ENCODE peak calls at places on chromosomes 1 and 21, in nine cellular contexts. One of them, this sample, is unnamed.

GRCh38 chr1:183590225-183591191 is at the start of gene NCF2:
- DNase-seq in hepatocyte: no peak
- DNase-seq in GM12878: peak; percentile 96
- DNase-seq in fibroblast of lung: no peak
- DNase-seq in osteoblast: no peak
- DNase-seq in IMR-90: peak; percentile 57
- DNase-seq in GM23338: no peak
- DNase-seq in HepG2: no peak
- DNase-seq in mesenchymal stem cell: no peak
- DNase-seq in this sample: peak; percentile 42

GRCh38 chr1:6435547-6435946 is 11.0 kb downstream of the ESPN start:
- DNase-seq in hepatocyte: no peak
- DNase-seq in GM12878: no peak
- DNase-seq in fibroblast of lung: no peak
- DNase-seq in osteoblast: no peak
- DNase-seq in IMR-90: no peak
- DNase-seq in GM23338: no peak
- DNase-seq in HepG2: no peak
- DNase-seq in mesenchymal stem cell: no peak
- DNase-seq in this sample: no peak

GRCh38 chr1:156076609-156077429 is 5.4 kb downstream of the MEX3A start:
- DNase-seq in hepatocyte: no peak
- DNase-seq in GM12878: no peak
- DNase-seq in fibroblast of lung: peak; percentile 28
- DNase-seq in osteoblast: peak; percentile 72
- DNase-seq in IMR-90: no peak
- DNase-seq in GM23338: peak; percentile 79
- DNase-seq in HepG2: no peak
- DNase-seq in mesenchymal stem cell: no peak
- DNase-seq in this sample: no peak

GRCh38 chr1:27045973-27046558 is 33.4 kb upstream of the TENT5B start:
- DNase-seq in hepatocyte: peak; percentile 76
- DNase-seq in GM12878: no peak
- DNase-seq in fibroblast of lung: peak; percentile 54
- DNase-seq in osteoblast: peak; percentile 92
- DNase-seq in IMR-90: peak; percentile 71
- DNase-seq in GM23338: peak; percentile 91
- DNase-seq in HepG2: peak; percentile 38
- DNase-seq in mesenchymal stem cell: peak; percentile 73
- DNase-seq in this sample: peak; percentile 80

GRCh38 chr1:185734929-185735666 is 907 bp downstream of the HMCN1 start:
- DNase-seq in hepatocyte: peak; percentile 3
- DNase-seq in GM12878: no peak
- DNase-seq in fibroblast of lung: peak; percentile 19
- DNase-seq in osteoblast: peak; percentile 10
- DNase-seq in IMR-90: peak; percentile 22
- DNase-seq in GM23338: no peak
- DNase-seq in HepG2: no peak
- DNase-seq in mesenchymal stem cell: peak; percentile 25
- DNase-seq in this sample: peak; percentile 46

GRCh38 chr1:38064232-38064903 is 17.8 kb upstream of the POU3F1 start:
- DNase-seq in hepatocyte: no peak
- DNase-seq in GM12878: no peak
- DNase-seq in fibroblast of lung: peak; percentile 32
- DNase-seq in osteoblast: peak; percentile 97
- DNase-seq in IMR-90: peak; percentile 88
- DNase-seq in GM23338: peak; percentile 37
- DNase-seq in HepG2: no peak
- DNase-seq in mesenchymal stem cell: peak; percentile 32
- DNase-seq in this sample: peak; percentile 85

GRCh38 chr21:21002137-21002536 is 3.9 kb downstream of the NCAM2 start:
- DNase-seq in hepatocyte: no peak
- DNase-seq in GM12878: no peak
- DNase-seq in fibroblast of lung: no peak
- DNase-seq in osteoblast: no peak
- DNase-seq in IMR-90: no peak
- DNase-seq in GM23338: no peak
- DNase-seq in HepG2: no peak
- DNase-seq in mesenchymal stem cell: no peak
- DNase-seq in this sample: no peak

GRCh38 chr1:23601104-23601967 is 42.0 kb upstream of the ID3 start:
- DNase-seq in hepatocyte: no peak
- DNase-seq in GM12878: no peak
- DNase-seq in fibroblast of lung: no peak
- DNase-seq in osteoblast: no peak
- DNase-seq in IMR-90: no peak
- DNase-seq in GM23338: no peak
- DNase-seq in HepG2: no peak
- DNase-seq in mesenchymal stem cell: no peak
- DNase-seq in this sample: no peak

GRCh38 chr1:119549719-119550141 is 42.7 kb downstream of the HSD3B1 start:
- DNase-seq in hepatocyte: peak; percentile 91
- DNase-seq in GM12878: no peak
- DNase-seq in fibroblast of lung: peak; percentile 71
- DNase-seq in osteoblast: no peak
- DNase-seq in IMR-90: peak; percentile 67
- DNase-seq in GM23338: peak; percentile 95
- DNase-seq in HepG2: peak; percentile 53
- DNase-seq in mesenchymal stem cell: peak; percentile 67
- DNase-seq in this sample: peak; percentile 77

GRCh38 chr1:16920951-16921350 is 780 bp upstream of the CROCC start:
- DNase-seq in hepatocyte: no peak
- DNase-seq in GM12878: no peak
- DNase-seq in fibroblast of lung: no peak
- DNase-seq in osteoblast: peak; percentile 68
- DNase-seq in IMR-90: no peak
- DNase-seq in GM23338: no peak
- DNase-seq in HepG2: no peak
- DNase-seq in mesenchymal stem cell: no peak
- DNase-seq in this sample: no peak

GRCh38 chr1:18705811-18706210 is 75.2 kb downstream of the PAX7 start:
- DNase-seq in hepatocyte: no peak
- DNase-seq in GM12878: no peak
- DNase-seq in fibroblast of lung: no peak
- DNase-seq in osteoblast: no peak
- DNase-seq in IMR-90: no peak
- DNase-seq in GM23338: no peak
- DNase-seq in HepG2: no peak
- DNase-seq in mesenchymal stem cell: no peak
- DNase-seq in this sample: no peak

GRCh38 chr1:183472488-183473285 is at the start of gene SMG7:
- DNase-seq in hepatocyte: peak; percentile 69
- DNase-seq in GM12878: no peak
- DNase-seq in fibroblast of lung: no peak
- DNase-seq in osteoblast: peak; percentile 77
- DNase-seq in IMR-90: peak; percentile 12
- DNase-seq in GM23338: peak; percentile 65
- DNase-seq in HepG2: no peak
- DNase-seq in mesenchymal stem cell: peak; percentile 59
- DNase-seq in this sample: peak; percentile 70

GRCh38 chr1:201085902-201086735 is 26.1 kb downstream of the CACNA1S start:
- DNase-seq in hepatocyte: peak; percentile 70
- DNase-seq in GM12878: no peak
- DNase-seq in fibroblast of lung: peak; percentile 44
- DNase-seq in osteoblast: peak; percentile 93
- DNase-seq in IMR-90: peak; percentile 33
- DNase-seq in GM23338: peak; percentile 82
- DNase-seq in HepG2: peak; percentile 36
- DNase-seq in mesenchymal stem cell: peak; percentile 57
- DNase-seq in this sample: peak; percentile 73

GRCh38 chr1:102776074-102776473 is 332.2 kb downstream of the COL11A1 start:
- DNase-seq in hepatocyte: no peak
- DNase-seq in GM12878: no peak
- DNase-seq in fibroblast of lung: no peak
- DNase-seq in osteoblast: peak; percentile 44
- DNase-seq in IMR-90: no peak
- DNase-seq in GM23338: peak; percentile 69
- DNase-seq in HepG2: no peak
- DNase-seq in mesenchymal stem cell: no peak
- DNase-seq in this sample: no peak

GRCh38 chr1:235999259-235999925 is 65.5 kb downstream of the NID1 start:
- DNase-seq in hepatocyte: no peak
- DNase-seq in GM12878: peak; percentile 96
- DNase-seq in fibroblast of lung: peak; percentile 85
- DNase-seq in osteoblast: peak; percentile 89
- DNase-seq in IMR-90: peak; percentile 99
- DNase-seq in GM23338: no peak
- DNase-seq in HepG2: no peak
- DNase-seq in mesenchymal stem cell: peak; percentile 97
- DNase-seq in this sample: peak; percentile 93

GRCh38 chr21:33080376-33080775 is 10.4 kb downstream of the OLIG1 start:
- DNase-seq in hepatocyte: no peak
- DNase-seq in GM12878: no peak
- DNase-seq in fibroblast of lung: no peak
- DNase-seq in osteoblast: no peak
- DNase-seq in IMR-90: no peak
- DNase-seq in GM23338: no peak
- DNase-seq in HepG2: no peak
- DNase-seq in mesenchymal stem cell: no peak
- DNase-seq in this sample: no peak

GRCh38 chr1:212651521-212651920 is 43.0 kb downstream of the ATF3 start:
- DNase-seq in hepatocyte: no peak
- DNase-seq in GM12878: no peak
- DNase-seq in fibroblast of lung: peak; percentile 13
- DNase-seq in osteoblast: peak; percentile 86
- DNase-seq in IMR-90: peak; percentile 70
- DNase-seq in GM23338: no peak
- DNase-seq in HepG2: no peak
- DNase-seq in mesenchymal stem cell: no peak
- DNase-seq in this sample: peak; percentile 85

GRCh38 chr1:219088778-219089557 is 84.7 kb upstream of the LYPLAL1 start:
- DNase-seq in hepatocyte: peak; percentile 43
- DNase-seq in GM12878: peak; percentile 61
- DNase-seq in fibroblast of lung: peak; percentile 95
- DNase-seq in osteoblast: peak; percentile 21
- DNase-seq in IMR-90: peak; percentile 97
- DNase-seq in GM23338: no peak
- DNase-seq in HepG2: peak; percentile 28
- DNase-seq in mesenchymal stem cell: peak; percentile 90
- DNase-seq in this sample: peak; percentile 97

GRCh38 chr1:100483230-100483629 is 54.7 kb upstream of the GPR88 start:
- DNase-seq in hepatocyte: no peak
- DNase-seq in GM12878: no peak
- DNase-seq in fibroblast of lung: no peak
- DNase-seq in osteoblast: no peak
- DNase-seq in IMR-90: no peak
- DNase-seq in GM23338: no peak
- DNase-seq in HepG2: no peak
- DNase-seq in mesenchymal stem cell: no peak
- DNase-seq in this sample: no peak

GRCh38 chr1:100481320-100481719 is 56.6 kb upstream of the GPR88 start:
- DNase-seq in hepatocyte: no peak
- DNase-seq in GM12878: no peak
- DNase-seq in fibroblast of lung: no peak
- DNase-seq in osteoblast: no peak
- DNase-seq in IMR-90: no peak
- DNase-seq in GM23338: no peak
- DNase-seq in HepG2: no peak
- DNase-seq in mesenchymal stem cell: no peak
- DNase-seq in this sample: no peak

GRCh38 chr1:100479620-100480338 is 58.2 kb upstream of the GPR88 start:
- DNase-seq in hepatocyte: no peak
- DNase-seq in GM12878: no peak
- DNase-seq in fibroblast of lung: no peak
- DNase-seq in osteoblast: no peak
- DNase-seq in IMR-90: no peak
- DNase-seq in GM23338: no peak
- DNase-seq in HepG2: peak; percentile 63
- DNase-seq in mesenchymal stem cell: no peak
- DNase-seq in this sample: no peak

GRCh38 chr1:100482167-100482566 is 55.8 kb upstream of the GPR88 start:
- DNase-seq in hepatocyte: no peak
- DNase-seq in GM12878: no peak
- DNase-seq in fibroblast of lung: no peak
- DNase-seq in osteoblast: no peak
- DNase-seq in IMR-90: no peak
- DNase-seq in GM23338: no peak
- DNase-seq in HepG2: no peak
- DNase-seq in mesenchymal stem cell: no peak
- DNase-seq in this sample: no peak

GRCh38 chr1:100482748-100483147 is 55.2 kb upstream of the GPR88 start:
- DNase-seq in hepatocyte: no peak
- DNase-seq in GM12878: no peak
- DNase-seq in fibroblast of lung: no peak
- DNase-seq in osteoblast: no peak
- DNase-seq in IMR-90: no peak
- DNase-seq in GM23338: no peak
- DNase-seq in HepG2: no peak
- DNase-seq in mesenchymal stem cell: no peak
- DNase-seq in this sample: no peak
- H2AFZ ChIP-seq in hepatocyte: no peak overlapping the region
- H2AFZ ChIP-seq in GM12878: no peak overlapping the region
- H2AFZ ChIP-seq in fibroblast of lung: no peak overlapping the region
- H2AFZ ChIP-seq in osteoblast: no peak overlapping the region
- H2AFZ ChIP-seq in IMR-90: no peak overlapping the region
- H2AFZ ChIP-seq in GM23338: no peak overlapping the region
- H2AFZ ChIP-seq in HepG2: no peak overlapping the region
- H2AFZ ChIP-seq in mesenchymal stem cell: no peak overlapping the region
- H2AFZ ChIP-seq in this sample: no peak overlapping the region

GRCh38 chr1:159675046-159675445 is 39.3 kb downstream of the CRP start:
- DNase-seq in hepatocyte: no peak
- DNase-seq in GM12878: no peak
- DNase-seq in fibroblast of lung: no peak
- DNase-seq in osteoblast: no peak
- DNase-seq in IMR-90: no peak
- DNase-seq in GM23338: no peak
- DNase-seq in HepG2: no peak
- DNase-seq in mesenchymal stem cell: no peak
- DNase-seq in this sample: no peak
- H2AFZ ChIP-seq in hepatocyte: no peak overlapping the region
- H2AFZ ChIP-seq in GM12878: no peak overlapping the region
- H2AFZ ChIP-seq in fibroblast of lung: no peak overlapping the region
- H2AFZ ChIP-seq in osteoblast: no peak overlapping the region
- H2AFZ ChIP-seq in IMR-90: no peak overlapping the region
- H2AFZ ChIP-seq in GM23338: no peak overlapping the region
- H2AFZ ChIP-seq in HepG2: no peak overlapping the region
- H2AFZ ChIP-seq in mesenchymal stem cell: no peak overlapping the region
- H2AFZ ChIP-seq in this sample: no peak overlapping the region

DNA sequence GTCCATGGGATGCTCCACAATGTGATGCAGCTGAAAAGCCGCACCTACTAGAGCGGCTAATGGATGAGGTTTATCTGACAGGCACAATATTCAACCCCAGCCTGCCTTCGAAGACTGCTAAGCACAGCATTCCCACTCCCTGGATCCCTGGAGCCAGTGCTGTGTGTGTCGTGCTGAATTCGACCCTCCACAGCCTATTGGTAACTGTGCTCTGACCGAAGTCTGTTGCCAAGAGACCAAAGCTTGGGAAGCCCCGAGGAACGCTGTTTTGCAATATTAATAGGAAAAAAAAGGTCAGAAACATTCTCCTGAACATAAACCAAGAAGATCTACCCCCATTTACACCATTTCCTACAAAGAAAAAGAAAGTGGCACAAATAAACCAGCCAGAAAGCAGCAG is 57.3 kb upstream of the PUM1 start:
- DNase-seq in hepatocyte: peak; percentile 26
- DNase-seq in GM12878: no peak
- DNase-seq in fibroblast of lung: peak; percentile 26
- DNase-seq in osteoblast: no peak
- DNase-seq in IMR-90: peak; percentile 54
- DNase-seq in GM23338: no peak
- DNase-seq in HepG2: no peak
- DNase-seq in mesenchymal stem cell: peak; percentile 58
- DNase-seq in this sample: peak; percentile 18
- H2AFZ ChIP-seq in hepatocyte: no peak overlapping the region
- H2AFZ ChIP-seq in GM12878: no peak overlapping the region
- H2AFZ ChIP-seq in fibroblast of lung: no peak overlapping the region
- H2AFZ ChIP-seq in osteoblast: peak overlapping the region; percentile 8
- H2AFZ ChIP-seq in IMR-90: no peak overlapping the region
- H2AFZ ChIP-seq in GM23338: peak overlapping the region; percentile 97
- H2AFZ ChIP-seq in HepG2: no peak overlapping the region
- H2AFZ ChIP-seq in mesenchymal stem cell: no peak overlapping the region
- H2AFZ ChIP-seq in this sample: peak overlapping the region; percentile 31

GRCh38 chr1:40339420-40340323 is 22.6 kb upstream of the COL9A2 start:
- DNase-seq in hepatocyte: no peak
- DNase-seq in GM12878: no peak
- DNase-seq in fibroblast of lung: no peak
- DNase-seq in osteoblast: no peak
- DNase-seq in IMR-90: no peak
- DNase-seq in GM23338: no peak
- DNase-seq in HepG2: no peak
- DNase-seq in mesenchymal stem cell: no peak
- DNase-seq in this sample: no peak
- H2AFZ ChIP-seq in hepatocyte: no peak overlapping the region
- H2AFZ ChIP-seq in GM12878: no peak overlapping the region
- H2AFZ ChIP-seq in fibroblast of lung: no peak overlapping the region
- H2AFZ ChIP-seq in osteoblast: no peak overlapping the region
- H2AFZ ChIP-seq in IMR-90: no peak overlapping the region
- H2AFZ ChIP-seq in GM23338: no peak overlapping the region
- H2AFZ ChIP-seq in HepG2: no peak overlapping the region
- H2AFZ ChIP-seq in mesenchymal stem cell: no peak overlapping the region
- H2AFZ ChIP-seq in this sample: no peak overlapping the region

This sample was measured in GM23248.